ENCODE peak calls at places on chromosomes 3 and 15, in ten cellular contexts. Q is heart right ventricle; N is tibial artery; R is mammary epithelial cell; O is effector memory CD4-positive, alpha-beta T cell; B is uterus; J is transverse colon; E is right cardiac atrium; K is lower lobe of right lung; L is left ventricle myocardium inferior. M is an unnamed sample. For H3K4me1, the result is how much of the 10 kb centered on the place peaks cover.

GRCh38 chr3:175240928-175241327 is 381.8 kb downstream of the NAALADL2 start:
- DNase-seq in Q (no peak), N (no peak), R (no peak), O (no peak), B (no peak), J (no peak), E (no peak), K (no peak), L (no peak), M (no peak)

GRCh38 chr15:80777137-80777536 is 2.0 kb upstream of the CEMIP start:
- DNase-seq in Q (peak), N (peak), R (peak), O (no peak), B (no peak), J (peak), E (peak), K (no peak), L (no peak), M (peak)

GRCh38 chr3:15858547-15859506 is 61.0 kb upstream of the ANKRD28 start:
- DNase-seq in Q (peak), N (no peak), R (peak), O (peak), B (peak), J (peak), E (peak), K (peak), L (peak), M (peak)

GRCh38 chr3:170712336-170712735 is 126.5 kb upstream of the SLC7A14 start:
- DNase-seq in Q (no peak), N (no peak), R (no peak), O (no peak), B (no peak), J (no peak), E (no peak), K (no peak), L (no peak), M (no peak)

GRCh38 chr3:175149675-175150074 is 290.5 kb downstream of the NAALADL2 start:
- DNase-seq in Q (no peak), N (peak), R (peak), O (no peak), B (peak), J (peak), E (no peak), K (peak), L (no peak), M (peak)

GRCh38 chr3:102182162-102182561 is 252.7 kb upstream of the ZPLD1 start:
- DNase-seq in Q (no peak), N (no peak), R (no peak), O (no peak), B (no peak), J (no peak), E (no peak), K (no peak), L (no peak), M (no peak)

GRCh38 chr3:12809001-12809400 is 12.5 kb downstream of the CAND2 start:
- DNase-seq in Q (no peak), N (no peak), R (no peak), O (no peak), B (no peak), J (no peak), E (no peak), K (no peak), L (no peak), M (no peak)

GRCh38 chr3:37477275-37477674 is 302.9 kb upstream of the LRRFIP2 start:
- DNase-seq in Q (no peak), N (no peak), R (no peak), O (no peak), B (no peak), J (no peak), E (no peak), K (no peak), L (no peak), M (no peak)

GRCh38 chr3:41364736-41365135 is 165.4 kb downstream of the CTNNB1 start:
- DNase-seq in Q (no peak), N (no peak), R (no peak), O (no peak), B (no peak), J (no peak), E (no peak), K (no peak), L (no peak), M (no peak)

GRCh38 chr3:103690536-103690935 is 1255.7 kb downstream of the ZPLD1 start:
- DNase-seq in Q (no peak), N (no peak), R (no peak), O (no peak), B (no peak), J (no peak), E (no peak), K (no peak), L (no peak), M (no peak)

GRCh38 chr15:57665939-57666338 is 40.6 kb upstream of the POLR2M start:
- DNase-seq in Q (no peak), N (no peak), R (no peak), O (no peak), B (no peak), J (no peak), E (no peak), K (no peak), L (no peak), M (no peak)

GRCh38 chr3:1908651-1909445 is 189.8 kb upstream of the CNTN4 start:
- DNase-seq in Q (no peak), N (no peak), R (peak), O (no peak), B (no peak), J (no peak), E (no peak), K (no peak), L (no peak), M (no peak)

GRCh38 chr3:181700168-181701087 is 11.3 kb upstream of the SOX2 start:
- DNase-seq in Q (peak), N (no peak), R (peak), O (no peak), B (peak), J (peak), E (peak), K (no peak), L (peak), M (no peak)

GRCh38 chr3:155185623-155186022 is 105.5 kb downstream of the MME start:
- DNase-seq in Q (no peak), N (no peak), R (peak), O (no peak), B (no peak), J (no peak), E (no peak), K (no peak), L (no peak), M (no peak)

GRCh38 chr15:64003182-64003581 is 43.1 kb downstream of the DAPK2 start:
- DNase-seq in Q (no peak), N (no peak), R (no peak), O (no peak), B (no peak), J (no peak), E (no peak), K (no peak), L (no peak), M (no peak)

GRCh38 chr15:64006642-64007041 is 39.6 kb downstream of the DAPK2 start:
- DNase-seq in Q (no peak), N (no peak), R (peak), O (no peak), B (no peak), J (peak), E (no peak), K (no peak), L (no peak), M (peak)

GRCh38 chr15:64004059-64004458 is 42.2 kb downstream of the DAPK2 start:
- DNase-seq in Q (no peak), N (no peak), R (no peak), O (no peak), B (no peak), J (no peak), E (no peak), K (no peak), L (no peak), M (no peak)

GRCh38 chr15:64001148-64001547 is 45.1 kb downstream of the DAPK2 start:
- DNase-seq in Q (no peak), N (no peak), R (no peak), O (no peak), B (no peak), J (no peak), E (no peak), K (no peak), L (no peak), M (no peak)

GRCh38 chr15:64004582-64004981 is 41.7 kb downstream of the DAPK2 start:
- DNase-seq in Q (no peak), N (no peak), R (peak), O (no peak), B (no peak), J (peak), E (no peak), K (no peak), L (no peak), M (peak)
- H3K4me1 ChIP-seq in Q (under half), N (under half), R (under half), O (under half), B (under half), J (under half), E (under half), K (under half), L (half or more), M (under half)

GRCh38 chr3:196117809-196118208 is 35.9 kb upstream of the TFRC start:
- DNase-seq in Q (peak), N (no peak), R (no peak), O (no peak), B (no peak), J (no peak), E (no peak), K (no peak), L (no peak), M (no peak)

GRCh38 chr3:196120291-196120951 is 38.5 kb upstream of the TFRC start:
- DNase-seq in Q (peak), N (peak), R (no peak), O (no peak), B (no peak), J (no peak), E (peak), K (no peak), L (peak), M (peak)

GRCh38 chr3:196111939-196112386 is 30.1 kb upstream of the TFRC start:
- DNase-seq in Q (no peak), N (no peak), R (no peak), O (no peak), B (no peak), J (no peak), E (no peak), K (no peak), L (no peak), M (no peak)

DNA sequence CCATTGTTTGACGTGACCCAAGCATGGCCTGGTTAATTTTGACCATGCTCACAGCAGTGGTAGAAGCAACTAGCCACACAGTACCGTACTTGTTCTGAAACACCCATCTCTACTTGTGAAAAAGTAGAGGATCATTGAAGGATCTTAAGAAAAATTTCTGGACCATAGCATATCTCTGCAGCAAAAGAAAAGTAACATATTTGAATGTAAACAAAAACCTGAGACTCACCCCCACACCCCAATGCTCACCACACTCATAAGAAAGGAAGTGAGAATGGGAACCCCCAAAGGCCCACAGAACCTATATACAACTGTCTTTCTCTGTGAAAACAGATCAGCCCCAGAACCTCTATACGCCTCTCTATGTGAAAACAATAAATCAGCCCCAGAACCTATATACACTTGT is 33.8 kb upstream of the TFRC start:
- DNase-seq in Q (no peak), N (no peak), R (no peak), O (no peak), B (no peak), J (no peak), E (no peak), K (no peak), L (no peak), M (no peak)
- H3K4me3 ChIP-seq in Q (no peak), N (no peak), R (no peak), O (no peak), B (no peak), J (no peak), E (no peak), K (no peak), L (no peak), M (no peak)

DNA sequence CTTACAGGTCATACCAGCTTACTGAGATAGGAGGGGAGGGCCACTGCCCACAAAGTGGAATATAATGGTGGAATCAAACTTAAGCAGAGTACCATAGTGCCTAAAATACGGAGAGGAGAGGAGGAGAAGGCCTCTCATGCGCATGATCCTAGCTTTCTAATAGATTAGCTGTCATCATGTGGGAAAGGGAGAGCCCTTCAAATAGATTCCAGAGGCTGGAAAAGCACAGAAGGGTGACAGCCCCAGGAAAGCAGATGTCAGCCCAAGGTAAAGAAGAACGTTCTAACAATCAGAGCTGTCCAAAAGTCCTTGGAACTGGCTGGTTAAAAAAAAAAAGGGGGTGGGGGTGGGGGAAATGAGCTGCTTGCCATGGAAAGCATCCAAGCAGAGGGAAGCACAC is 10.4 kb upstream of the LMCD1 start:
- DNase-seq in Q (no peak), N (no peak), R (no peak), O (no peak), B (no peak), J (no peak), E (no peak), K (no peak), L (no peak), M (no peak)
- H3K4me1 ChIP-seq in Q (under half), N (half or more), R (under half), O (under half), B (under half), J (under half), E (under half), K (under half), L (under half), M (under half)

DNA sequence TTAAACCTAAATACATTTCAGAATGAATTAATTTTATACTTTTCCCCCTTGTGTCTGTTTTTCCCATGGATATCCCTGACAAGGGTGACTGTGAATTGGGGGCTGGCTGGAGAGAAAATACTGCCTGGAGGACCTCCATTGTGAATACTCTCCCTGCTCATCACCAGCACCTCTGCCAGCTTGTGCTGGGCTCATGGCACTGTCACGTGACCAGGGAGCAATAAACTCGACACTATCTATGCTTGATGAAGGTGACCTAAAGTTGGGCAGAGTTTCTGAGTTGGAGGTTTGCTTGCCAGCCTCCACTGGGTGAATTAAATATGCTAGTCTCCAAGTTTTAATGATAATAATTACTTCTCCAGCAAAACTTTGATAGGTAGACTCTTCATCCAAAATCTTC is 189.5 kb downstream of the SPATA16 start:
- DNase-seq in Q (no peak), N (no peak), R (no peak), O (no peak), B (no peak), J (no peak), E (no peak), K (no peak), L (no peak), M (no peak)
- H3K4me3 ChIP-seq in Q (no peak), N (no peak), R (no peak), O (no peak), B (no peak), J (no peak), E (no peak), K (no peak), L (no peak), M (no peak)

M was measured in mucosa of descending colon.